ENCODE peak calls at places on chromosome 17, in six cellular contexts. One of them, this sample, is unnamed. For H3K4me1, the result is how much of the 10 kb centered on the place peaks cover.

GRCh38 chr17:64150237-64151015 is 20.5 kb upstream of the ERN1 start:
- DNase-seq in sigmoid colon: no peak
- DNase-seq in adrenal gland: peak
- DNase-seq in A549: no peak
- DNase-seq in lung: peak
- DNase-seq in HCT116: no peak
- DNase-seq in this sample: no peak

GRCh38 chr17:17039911-17040310 is 2.3 kb upstream of the MPRIP start:
- DNase-seq in sigmoid colon: no peak
- DNase-seq in adrenal gland: no peak
- DNase-seq in A549: no peak
- DNase-seq in lung: no peak
- DNase-seq in HCT116: no peak
- DNase-seq in this sample: no peak

GRCh38 chr17:2057130-2057713 is 2.3 kb downstream of the HIC1 start:
- DNase-seq in sigmoid colon: no peak
- DNase-seq in adrenal gland: no peak
- DNase-seq in A549: no peak
- DNase-seq in lung: no peak
- DNase-seq in HCT116: no peak
- DNase-seq in this sample: no peak

GRCh38 chr17:46264456-46265198 is 30.3 kb upstream of the LRRC37A start:
- DNase-seq in sigmoid colon: no peak
- DNase-seq in adrenal gland: no peak
- DNase-seq in A549: peak
- DNase-seq in lung: no peak
- DNase-seq in HCT116: no peak
- DNase-seq in this sample: no peak

GRCh38 chr17:45221081-45221996 is at the start of gene FMNL1:
- DNase-seq in sigmoid colon: no peak
- DNase-seq in adrenal gland: no peak
- DNase-seq in A549: no peak
- DNase-seq in lung: peak
- DNase-seq in HCT116: no peak
- DNase-seq in this sample: peak

GRCh38 chr17:41895617-41896016 is 23.1 kb downstream of the ACLY start:
- DNase-seq in sigmoid colon: peak
- DNase-seq in adrenal gland: no peak
- DNase-seq in A549: no peak
- DNase-seq in lung: no peak
- DNase-seq in HCT116: no peak
- DNase-seq in this sample: no peak

GRCh38 chr17:45319239-45319703 is 2.5 kb upstream of the MAP3K14 start:
- DNase-seq in sigmoid colon: no peak
- DNase-seq in adrenal gland: no peak
- DNase-seq in A549: peak
- DNase-seq in lung: no peak
- DNase-seq in HCT116: peak
- DNase-seq in this sample: no peak

GRCh38 chr17:61225178-61225577 is 174.5 kb upstream of the TBX2 start:
- DNase-seq in sigmoid colon: no peak
- DNase-seq in adrenal gland: no peak
- DNase-seq in A549: no peak
- DNase-seq in lung: no peak
- DNase-seq in HCT116: no peak
- DNase-seq in this sample: no peak

GRCh38 chr17:33389506-33390141 is 96.5 kb upstream of the ASIC2 start:
- DNase-seq in sigmoid colon: no peak
- DNase-seq in adrenal gland: no peak
- DNase-seq in A549: no peak
- DNase-seq in lung: no peak
- DNase-seq in HCT116: no peak
- DNase-seq in this sample: no peak

GRCh38 chr17:68509151-68510057 is 2.8 kb upstream of the PRKAR1A start:
- DNase-seq in sigmoid colon: peak
- DNase-seq in adrenal gland: peak
- DNase-seq in A549: no peak
- DNase-seq in lung: peak
- DNase-seq in HCT116: no peak
- DNase-seq in this sample: peak

GRCh38 chr17:82531431-82531881 is 11.9 kb downstream of the FOXK2 start:
- DNase-seq in sigmoid colon: no peak
- DNase-seq in adrenal gland: peak
- DNase-seq in A549: no peak
- DNase-seq in lung: no peak
- DNase-seq in HCT116: no peak
- DNase-seq in this sample: no peak

GRCh38 chr17:2697611-2698162 is 13.9 kb downstream of the CLUH start:
- DNase-seq in sigmoid colon: peak
- DNase-seq in adrenal gland: peak
- DNase-seq in A549: no peak
- DNase-seq in lung: no peak
- DNase-seq in HCT116: no peak
- DNase-seq in this sample: peak

GRCh38 chr17:47831934-47832327 is 461 bp downstream of the LRRC46 start:
- DNase-seq in sigmoid colon: no peak
- DNase-seq in adrenal gland: no peak
- DNase-seq in A549: no peak
- DNase-seq in lung: no peak
- DNase-seq in HCT116: no peak
- DNase-seq in this sample: peak

GRCh38 chr17:41738801-41739112 is 4.3 kb upstream of the HAP1 start:
- DNase-seq in sigmoid colon: no peak
- DNase-seq in adrenal gland: no peak
- DNase-seq in A549: no peak
- DNase-seq in lung: no peak
- DNase-seq in HCT116: no peak
- DNase-seq in this sample: no peak

GRCh38 chr17:30812218-30813177 is 12.0 kb downstream of the CRLF3 start:
- DNase-seq in sigmoid colon: no peak
- DNase-seq in adrenal gland: no peak
- DNase-seq in A549: no peak
- DNase-seq in lung: no peak
- DNase-seq in HCT116: no peak
- DNase-seq in this sample: no peak

GRCh38 chr17:71632328-71632727 is 488.5 kb upstream of the SOX9 start:
- DNase-seq in sigmoid colon: no peak
- DNase-seq in adrenal gland: no peak
- DNase-seq in A549: no peak
- DNase-seq in lung: no peak
- DNase-seq in HCT116: peak
- DNase-seq in this sample: no peak

GRCh38 chr17:50184611-50185398 is 16.6 kb downstream of the COL1A1 start:
- DNase-seq in sigmoid colon: peak
- DNase-seq in adrenal gland: no peak
- DNase-seq in A549: no peak
- DNase-seq in lung: no peak
- DNase-seq in HCT116: no peak
- DNase-seq in this sample: no peak

GRCh38 chr17:74639704-74640142 is 16.2 kb upstream of the CD300E start:
- DNase-seq in sigmoid colon: no peak
- DNase-seq in adrenal gland: no peak
- DNase-seq in A549: no peak
- DNase-seq in lung: no peak
- DNase-seq in HCT116: no peak
- DNase-seq in this sample: no peak

GRCh38 chr17:37492167-37492566 is 2.5 kb downstream of the DUSP14 start:
- DNase-seq in sigmoid colon: no peak
- DNase-seq in adrenal gland: no peak
- DNase-seq in A549: no peak
- DNase-seq in lung: no peak
- DNase-seq in HCT116: no peak
- DNase-seq in this sample: no peak

GRCh38 chr17:41507315-41507880 is 2.0 kb upstream of the KRT13 start:
- DNase-seq in sigmoid colon: no peak
- DNase-seq in adrenal gland: no peak
- DNase-seq in A549: no peak
- DNase-seq in lung: no peak
- DNase-seq in HCT116: no peak
- DNase-seq in this sample: no peak

GRCh38 chr17:64123114-64123513 is 6.8 kb downstream of the ERN1 start:
- DNase-seq in sigmoid colon: no peak
- DNase-seq in adrenal gland: no peak
- DNase-seq in A549: no peak
- DNase-seq in lung: no peak
- DNase-seq in HCT116: no peak
- DNase-seq in this sample: no peak

GRCh38 chr17:67221062-67221998 is 23.7 kb downstream of the HELZ start:
- DNase-seq in sigmoid colon: no peak
- DNase-seq in adrenal gland: peak
- DNase-seq in A549: peak
- DNase-seq in lung: no peak
- DNase-seq in HCT116: peak
- DNase-seq in this sample: peak

GRCh38 chr17:30093463-30094147 is 23.0 kb upstream of the NSRP1 start:
- DNase-seq in sigmoid colon: no peak
- DNase-seq in adrenal gland: peak
- DNase-seq in A549: peak
- DNase-seq in lung: no peak
- DNase-seq in HCT116: peak
- DNase-seq in this sample: peak

GRCh38 chr17:61805399-61805798 is 57.9 kb downstream of the BRIP1 start:
- DNase-seq in sigmoid colon: no peak
- DNase-seq in adrenal gland: no peak
- DNase-seq in A549: no peak
- DNase-seq in lung: no peak
- DNase-seq in HCT116: peak
- DNase-seq in this sample: no peak

GRCh38 chr17:17890773-17891759 is 54.3 kb upstream of the SREBF1 start:
- DNase-seq in sigmoid colon: no peak
- DNase-seq in adrenal gland: peak
- DNase-seq in A549: peak
- DNase-seq in lung: peak
- DNase-seq in HCT116: peak
- DNase-seq in this sample: peak

DNA sequence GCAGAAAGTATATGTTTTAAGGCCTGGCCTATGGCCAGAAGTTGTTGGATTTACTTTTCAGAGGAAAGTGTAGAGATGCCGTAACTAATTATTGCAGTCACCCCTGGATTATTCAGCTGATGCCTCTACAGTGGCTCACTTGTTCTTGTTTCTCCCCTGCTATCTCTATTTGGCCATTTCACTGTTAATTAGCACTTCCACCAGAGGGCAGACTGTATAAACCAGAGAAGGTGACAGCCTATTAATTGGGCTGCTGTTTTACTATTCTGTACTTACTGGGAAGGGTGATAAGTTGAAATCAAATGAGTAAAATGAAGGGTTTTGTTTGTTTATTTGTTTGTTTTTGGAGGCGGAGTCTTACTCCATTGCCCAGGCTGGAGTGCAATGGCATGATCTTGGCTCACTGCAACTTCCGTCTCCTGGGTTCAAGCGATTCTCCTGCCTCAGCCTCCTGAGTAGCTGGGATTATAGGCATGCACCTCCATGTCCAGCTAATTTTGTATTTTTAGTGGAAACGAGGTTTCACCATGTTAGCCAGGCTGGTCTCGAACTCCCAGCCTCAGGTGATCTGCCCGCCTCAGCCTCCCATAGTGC is 66.0 kb downstream of the CDK12 start:
- DNase-seq in sigmoid colon: no peak
- DNase-seq in adrenal gland: no peak
- DNase-seq in A549: no peak
- DNase-seq in lung: no peak
- DNase-seq in HCT116: peak
- DNase-seq in this sample: peak
- TF ChIP-seq CTCF in sigmoid colon: peak
- TF ChIP-seq CTCF in adrenal gland: peak
- TF ChIP-seq CTCF in A549: peak
- TF ChIP-seq CTCF in lung: peak
- TF ChIP-seq CTCF in HCT116: peak
- TF ChIP-seq CTCF in this sample: no peak

GRCh38 chr17:6555331-6556120 is 829 bp downstream of the PITPNM3 start:
- DNase-seq in sigmoid colon: no peak
- DNase-seq in adrenal gland: peak
- DNase-seq in A549: no peak
- DNase-seq in lung: no peak
- DNase-seq in HCT116: no peak
- DNase-seq in this sample: peak
- H3K4me3 ChIP-seq in sigmoid colon: peak
- H3K4me3 ChIP-seq in adrenal gland: no peak
- H3K4me3 ChIP-seq in A549: peak
- H3K4me3 ChIP-seq in lung: peak
- H3K4me3 ChIP-seq in HCT116: peak
- H3K4me3 ChIP-seq in this sample: peak

DNA sequence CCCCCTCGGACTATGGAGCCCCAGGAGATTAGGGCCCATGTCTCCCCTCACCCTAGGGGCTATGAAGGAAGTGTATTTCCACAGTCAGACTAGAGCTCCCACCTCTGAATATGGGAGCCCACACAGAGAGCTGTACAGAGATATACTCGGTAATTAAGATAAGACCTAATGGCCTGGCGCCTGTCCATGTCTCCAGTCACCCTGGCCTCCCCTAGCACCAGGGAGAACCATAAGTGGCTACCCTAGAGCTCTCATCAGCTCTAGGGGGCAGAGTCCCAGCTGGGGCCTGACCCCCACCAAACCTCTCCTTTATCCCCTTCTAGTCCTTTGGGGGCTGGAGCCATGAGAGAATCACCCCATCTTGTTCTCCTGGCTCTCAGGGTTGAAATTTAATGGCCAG is 2.4 kb downstream of the TMEM101 start:
- DNase-seq in sigmoid colon: no peak
- DNase-seq in adrenal gland: no peak
- DNase-seq in A549: no peak
- DNase-seq in lung: no peak
- DNase-seq in HCT116: no peak
- DNase-seq in this sample: no peak
- H3K4me1 ChIP-seq in sigmoid colon: under half
- H3K4me1 ChIP-seq in adrenal gland: under half
- H3K4me1 ChIP-seq in A549: under half
- H3K4me1 ChIP-seq in lung: under half
- H3K4me1 ChIP-seq in HCT116: half or more
- H3K4me1 ChIP-seq in this sample: under half

DNA sequence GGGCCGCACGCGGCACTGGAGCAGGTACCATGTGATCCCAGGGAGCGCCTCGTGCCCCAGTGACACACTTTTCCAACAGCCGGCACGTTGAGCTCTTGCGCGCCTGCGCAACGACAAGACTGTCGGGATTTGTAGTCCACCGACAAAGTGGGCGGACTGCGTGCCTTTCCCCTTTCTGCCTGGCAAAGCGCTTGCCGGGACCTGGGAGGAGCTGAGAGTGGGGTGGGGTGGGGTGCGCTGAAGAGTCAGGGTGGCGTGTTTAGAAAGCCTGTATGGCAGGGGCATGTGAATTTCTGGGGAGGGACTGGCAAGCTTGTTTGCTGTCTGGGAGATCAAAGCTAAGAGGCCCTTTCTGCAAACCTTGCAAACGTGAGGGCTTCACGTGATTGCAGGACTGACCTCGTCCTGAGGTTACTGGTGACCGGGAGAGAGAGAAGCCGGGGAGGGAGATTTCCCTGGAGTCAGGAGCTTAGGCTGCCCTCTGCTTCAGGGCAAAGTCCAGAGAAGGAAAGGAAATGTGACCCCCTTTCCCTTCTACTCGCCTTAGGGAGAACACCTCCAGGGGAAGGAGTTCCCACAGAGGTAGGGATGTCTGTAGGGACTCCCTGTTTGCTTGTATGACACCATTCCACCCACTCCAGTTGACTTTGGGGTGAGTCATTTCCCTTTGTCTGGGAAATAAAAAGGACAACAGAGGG is 429 bp upstream of the NR1D1 start:
- DNase-seq in sigmoid colon: peak
- DNase-seq in adrenal gland: peak
- DNase-seq in A549: peak
- DNase-seq in lung: peak
- DNase-seq in HCT116: peak
- DNase-seq in this sample: peak
- TF ChIP-seq CTCF in sigmoid colon: no peak
- TF ChIP-seq CTCF in adrenal gland: no peak
- TF ChIP-seq CTCF in A549: no peak
- TF ChIP-seq CTCF in lung: no peak
- TF ChIP-seq CTCF in HCT116: no peak
- TF ChIP-seq CTCF in this sample: no peak

This sample was measured in mucosa of descending colon.